ENCODE peak calls at places on chromosomes 12 and 14, in four cellular contexts. One of them, this sample, is unnamed.

GRCh38 chr12:21694660-21695059 is 37.0 kb upstream of the LDHB start:
- DNase-seq in psoas muscle: no peak
- DNase-seq in stimulated activated effector memory CD8-positive, alpha-beta T cell treated with anti-CD3 and anti-CD28 coated beads, Interleukin-12 subunit alpha, Interleukin-12 subunit beta, amount 100 ng/mL, for 72 hours: no peak
- DNase-seq in activated CD4-positive, alpha-beta T cell treated with anti-CD3 and anti-CD28 coated beads, Interleukin-2, amount 50 U/mL, for 24 hours: no peak
- DNase-seq in this sample: no peak

GRCh38 chr12:32309811-32310755 is 89.3 kb upstream of the FGD4 start:
- DNase-seq in psoas muscle: no peak
- DNase-seq in stimulated activated effector memory CD8-positive, alpha-beta T cell treated with anti-CD3 and anti-CD28 coated beads, Interleukin-12 subunit alpha, Interleukin-12 subunit beta, amount 100 ng/mL, for 72 hours: no peak
- DNase-seq in activated CD4-positive, alpha-beta T cell treated with anti-CD3 and anti-CD28 coated beads, Interleukin-2, amount 50 U/mL, for 24 hours: no peak
- DNase-seq in this sample: peak

GRCh38 chr14:53011053-53011462 is 60.2 kb upstream of the FERMT2 start:
- DNase-seq in psoas muscle: peak
- DNase-seq in stimulated activated effector memory CD8-positive, alpha-beta T cell treated with anti-CD3 and anti-CD28 coated beads, Interleukin-12 subunit alpha, Interleukin-12 subunit beta, amount 100 ng/mL, for 72 hours: no peak
- DNase-seq in activated CD4-positive, alpha-beta T cell treated with anti-CD3 and anti-CD28 coated beads, Interleukin-2, amount 50 U/mL, for 24 hours: no peak
- DNase-seq in this sample: no peak

GRCh38 chr14:54715244-54715643 is 148.3 kb downstream of the SAMD4A start:
- DNase-seq in psoas muscle: no peak
- DNase-seq in stimulated activated effector memory CD8-positive, alpha-beta T cell treated with anti-CD3 and anti-CD28 coated beads, Interleukin-12 subunit alpha, Interleukin-12 subunit beta, amount 100 ng/mL, for 72 hours: no peak
- DNase-seq in activated CD4-positive, alpha-beta T cell treated with anti-CD3 and anti-CD28 coated beads, Interleukin-2, amount 50 U/mL, for 24 hours: no peak
- DNase-seq in this sample: no peak

GRCh38 chr12:8989425-8989824 is at the start of gene KLRG1:
- DNase-seq in psoas muscle: no peak
- DNase-seq in stimulated activated effector memory CD8-positive, alpha-beta T cell treated with anti-CD3 and anti-CD28 coated beads, Interleukin-12 subunit alpha, Interleukin-12 subunit beta, amount 100 ng/mL, for 72 hours: no peak
- DNase-seq in activated CD4-positive, alpha-beta T cell treated with anti-CD3 and anti-CD28 coated beads, Interleukin-2, amount 50 U/mL, for 24 hours: no peak
- DNase-seq in this sample: no peak

GRCh38 chr12:68932123-68932700 is 759 bp downstream of the CPM start:
- DNase-seq in psoas muscle: no peak
- DNase-seq in stimulated activated effector memory CD8-positive, alpha-beta T cell treated with anti-CD3 and anti-CD28 coated beads, Interleukin-12 subunit alpha, Interleukin-12 subunit beta, amount 100 ng/mL, for 72 hours: no peak
- DNase-seq in activated CD4-positive, alpha-beta T cell treated with anti-CD3 and anti-CD28 coated beads, Interleukin-2, amount 50 U/mL, for 24 hours: no peak
- DNase-seq in this sample: no peak

GRCh38 chr14:29868000-29868399 is 59.6 kb downstream of the PRKD1 start:
- DNase-seq in psoas muscle: no peak
- DNase-seq in stimulated activated effector memory CD8-positive, alpha-beta T cell treated with anti-CD3 and anti-CD28 coated beads, Interleukin-12 subunit alpha, Interleukin-12 subunit beta, amount 100 ng/mL, for 72 hours: no peak
- DNase-seq in activated CD4-positive, alpha-beta T cell treated with anti-CD3 and anti-CD28 coated beads, Interleukin-2, amount 50 U/mL, for 24 hours: no peak
- DNase-seq in this sample: peak

GRCh38 chr12:75712223-75712622 is 200.8 kb upstream of the KRR1 start:
- DNase-seq in psoas muscle: no peak
- DNase-seq in stimulated activated effector memory CD8-positive, alpha-beta T cell treated with anti-CD3 and anti-CD28 coated beads, Interleukin-12 subunit alpha, Interleukin-12 subunit beta, amount 100 ng/mL, for 72 hours: no peak
- DNase-seq in activated CD4-positive, alpha-beta T cell treated with anti-CD3 and anti-CD28 coated beads, Interleukin-2, amount 50 U/mL, for 24 hours: no peak
- DNase-seq in this sample: no peak

GRCh38 chr12:6961278-6961694 is 9.2 kb downstream of the PHB2 start:
- DNase-seq in psoas muscle: peak
- DNase-seq in stimulated activated effector memory CD8-positive, alpha-beta T cell treated with anti-CD3 and anti-CD28 coated beads, Interleukin-12 subunit alpha, Interleukin-12 subunit beta, amount 100 ng/mL, for 72 hours: peak
- DNase-seq in activated CD4-positive, alpha-beta T cell treated with anti-CD3 and anti-CD28 coated beads, Interleukin-2, amount 50 U/mL, for 24 hours: peak
- DNase-seq in this sample: no peak

GRCh38 chr14:32933623-32933942 is 5.1 kb upstream of the NPAS3 start:
- DNase-seq in psoas muscle: no peak
- DNase-seq in stimulated activated effector memory CD8-positive, alpha-beta T cell treated with anti-CD3 and anti-CD28 coated beads, Interleukin-12 subunit alpha, Interleukin-12 subunit beta, amount 100 ng/mL, for 72 hours: no peak
- DNase-seq in activated CD4-positive, alpha-beta T cell treated with anti-CD3 and anti-CD28 coated beads, Interleukin-2, amount 50 U/mL, for 24 hours: no peak
- DNase-seq in this sample: peak

GRCh38 chr14:76314521-76314951 is 61.4 kb upstream of the ESRRB start:
- DNase-seq in psoas muscle: no peak
- DNase-seq in stimulated activated effector memory CD8-positive, alpha-beta T cell treated with anti-CD3 and anti-CD28 coated beads, Interleukin-12 subunit alpha, Interleukin-12 subunit beta, amount 100 ng/mL, for 72 hours: no peak
- DNase-seq in activated CD4-positive, alpha-beta T cell treated with anti-CD3 and anti-CD28 coated beads, Interleukin-2, amount 50 U/mL, for 24 hours: no peak
- DNase-seq in this sample: no peak

GRCh38 chr12:120421701-120422100 is 16.2 kb upstream of the COX6A1 start:
- DNase-seq in psoas muscle: no peak
- DNase-seq in stimulated activated effector memory CD8-positive, alpha-beta T cell treated with anti-CD3 and anti-CD28 coated beads, Interleukin-12 subunit alpha, Interleukin-12 subunit beta, amount 100 ng/mL, for 72 hours: no peak
- DNase-seq in activated CD4-positive, alpha-beta T cell treated with anti-CD3 and anti-CD28 coated beads, Interleukin-2, amount 50 U/mL, for 24 hours: no peak
- DNase-seq in this sample: no peak

GRCh38 chr14:103334644-103335603 is 887 bp downstream of the EIF5 start:
- DNase-seq in psoas muscle: peak
- DNase-seq in stimulated activated effector memory CD8-positive, alpha-beta T cell treated with anti-CD3 and anti-CD28 coated beads, Interleukin-12 subunit alpha, Interleukin-12 subunit beta, amount 100 ng/mL, for 72 hours: peak
- DNase-seq in activated CD4-positive, alpha-beta T cell treated with anti-CD3 and anti-CD28 coated beads, Interleukin-2, amount 50 U/mL, for 24 hours: peak
- DNase-seq in this sample: peak

GRCh38 chr12:96862326-96862725 is 44.7 kb upstream of the NEDD1 start:
- DNase-seq in psoas muscle: no peak
- DNase-seq in stimulated activated effector memory CD8-positive, alpha-beta T cell treated with anti-CD3 and anti-CD28 coated beads, Interleukin-12 subunit alpha, Interleukin-12 subunit beta, amount 100 ng/mL, for 72 hours: no peak
- DNase-seq in activated CD4-positive, alpha-beta T cell treated with anti-CD3 and anti-CD28 coated beads, Interleukin-2, amount 50 U/mL, for 24 hours: no peak
- DNase-seq in this sample: no peak

GRCh38 chr12:104457746-104458644 is 1.2 kb downstream of the CHST11 start:
- DNase-seq in psoas muscle: peak
- DNase-seq in stimulated activated effector memory CD8-positive, alpha-beta T cell treated with anti-CD3 and anti-CD28 coated beads, Interleukin-12 subunit alpha, Interleukin-12 subunit beta, amount 100 ng/mL, for 72 hours: peak
- DNase-seq in activated CD4-positive, alpha-beta T cell treated with anti-CD3 and anti-CD28 coated beads, Interleukin-2, amount 50 U/mL, for 24 hours: no peak
- DNase-seq in this sample: peak

GRCh38 chr14:54881235-54881760 is 21.3 kb downstream of the GCH1 start:
- DNase-seq in psoas muscle: no peak
- DNase-seq in stimulated activated effector memory CD8-positive, alpha-beta T cell treated with anti-CD3 and anti-CD28 coated beads, Interleukin-12 subunit alpha, Interleukin-12 subunit beta, amount 100 ng/mL, for 72 hours: no peak
- DNase-seq in activated CD4-positive, alpha-beta T cell treated with anti-CD3 and anti-CD28 coated beads, Interleukin-2, amount 50 U/mL, for 24 hours: peak
- DNase-seq in this sample: no peak

GRCh38 chr12:95553202-95553943 is 2.1 kb upstream of the USP44 start:
- DNase-seq in psoas muscle: no peak
- DNase-seq in stimulated activated effector memory CD8-positive, alpha-beta T cell treated with anti-CD3 and anti-CD28 coated beads, Interleukin-12 subunit alpha, Interleukin-12 subunit beta, amount 100 ng/mL, for 72 hours: no peak
- DNase-seq in activated CD4-positive, alpha-beta T cell treated with anti-CD3 and anti-CD28 coated beads, Interleukin-2, amount 50 U/mL, for 24 hours: no peak
- DNase-seq in this sample: no peak

GRCh38 chr12:92596388-92596787 is 106.4 kb upstream of the PLEKHG7 start:
- DNase-seq in psoas muscle: no peak
- DNase-seq in stimulated activated effector memory CD8-positive, alpha-beta T cell treated with anti-CD3 and anti-CD28 coated beads, Interleukin-12 subunit alpha, Interleukin-12 subunit beta, amount 100 ng/mL, for 72 hours: no peak
- DNase-seq in activated CD4-positive, alpha-beta T cell treated with anti-CD3 and anti-CD28 coated beads, Interleukin-2, amount 50 U/mL, for 24 hours: no peak
- DNase-seq in this sample: no peak

GRCh38 chr14:23569443-23570151 is 2.0 kb upstream of the AP1G2 start:
- DNase-seq in psoas muscle: no peak
- DNase-seq in stimulated activated effector memory CD8-positive, alpha-beta T cell treated with anti-CD3 and anti-CD28 coated beads, Interleukin-12 subunit alpha, Interleukin-12 subunit beta, amount 100 ng/mL, for 72 hours: no peak
- DNase-seq in activated CD4-positive, alpha-beta T cell treated with anti-CD3 and anti-CD28 coated beads, Interleukin-2, amount 50 U/mL, for 24 hours: no peak
- DNase-seq in this sample: no peak

GRCh38 chr12:80752464-80752863 is 35.8 kb downstream of the MYF5 start:
- DNase-seq in psoas muscle: no peak
- DNase-seq in stimulated activated effector memory CD8-positive, alpha-beta T cell treated with anti-CD3 and anti-CD28 coated beads, Interleukin-12 subunit alpha, Interleukin-12 subunit beta, amount 100 ng/mL, for 72 hours: no peak
- DNase-seq in activated CD4-positive, alpha-beta T cell treated with anti-CD3 and anti-CD28 coated beads, Interleukin-2, amount 50 U/mL, for 24 hours: no peak
- DNase-seq in this sample: no peak

GRCh38 chr14:93536945-93537344 is 106.2 kb downstream of the UNC79 start:
- DNase-seq in psoas muscle: no peak
- DNase-seq in stimulated activated effector memory CD8-positive, alpha-beta T cell treated with anti-CD3 and anti-CD28 coated beads, Interleukin-12 subunit alpha, Interleukin-12 subunit beta, amount 100 ng/mL, for 72 hours: no peak
- DNase-seq in activated CD4-positive, alpha-beta T cell treated with anti-CD3 and anti-CD28 coated beads, Interleukin-2, amount 50 U/mL, for 24 hours: no peak
- DNase-seq in this sample: no peak

GRCh38 chr12:105954891-105955607 is 183.7 kb downstream of the NUAK1 start:
- DNase-seq in psoas muscle: no peak
- DNase-seq in stimulated activated effector memory CD8-positive, alpha-beta T cell treated with anti-CD3 and anti-CD28 coated beads, Interleukin-12 subunit alpha, Interleukin-12 subunit beta, amount 100 ng/mL, for 72 hours: no peak
- DNase-seq in activated CD4-positive, alpha-beta T cell treated with anti-CD3 and anti-CD28 coated beads, Interleukin-2, amount 50 U/mL, for 24 hours: no peak
- DNase-seq in this sample: no peak

GRCh38 chr12:63790608-63790945 is 10.9 kb downstream of the RXYLT1 start:
- DNase-seq in psoas muscle: no peak
- DNase-seq in stimulated activated effector memory CD8-positive, alpha-beta T cell treated with anti-CD3 and anti-CD28 coated beads, Interleukin-12 subunit alpha, Interleukin-12 subunit beta, amount 100 ng/mL, for 72 hours: no peak
- DNase-seq in activated CD4-positive, alpha-beta T cell treated with anti-CD3 and anti-CD28 coated beads, Interleukin-2, amount 50 U/mL, for 24 hours: no peak
- DNase-seq in this sample: no peak

GRCh38 chr14:61797304-61797703 is 35.1 kb downstream of the SNAPC1 start:
- DNase-seq in psoas muscle: no peak
- DNase-seq in stimulated activated effector memory CD8-positive, alpha-beta T cell treated with anti-CD3 and anti-CD28 coated beads, Interleukin-12 subunit alpha, Interleukin-12 subunit beta, amount 100 ng/mL, for 72 hours: no peak
- DNase-seq in activated CD4-positive, alpha-beta T cell treated with anti-CD3 and anti-CD28 coated beads, Interleukin-2, amount 50 U/mL, for 24 hours: no peak
- DNase-seq in this sample: no peak

GRCh38 chr14:105503296-105503640 is 12.2 kb downstream of the TEDC1 start:
- DNase-seq in psoas muscle: peak
- DNase-seq in stimulated activated effector memory CD8-positive, alpha-beta T cell treated with anti-CD3 and anti-CD28 coated beads, Interleukin-12 subunit alpha, Interleukin-12 subunit beta, amount 100 ng/mL, for 72 hours: no peak
- DNase-seq in activated CD4-positive, alpha-beta T cell treated with anti-CD3 and anti-CD28 coated beads, Interleukin-2, amount 50 U/mL, for 24 hours: no peak
- DNase-seq in this sample: no peak

GRCh38 chr14:72594099-72594901 is 299.6 kb downstream of the DPF3 start:
- DNase-seq in psoas muscle: no peak
- DNase-seq in stimulated activated effector memory CD8-positive, alpha-beta T cell treated with anti-CD3 and anti-CD28 coated beads, Interleukin-12 subunit alpha, Interleukin-12 subunit beta, amount 100 ng/mL, for 72 hours: peak
- DNase-seq in activated CD4-positive, alpha-beta T cell treated with anti-CD3 and anti-CD28 coated beads, Interleukin-2, amount 50 U/mL, for 24 hours: peak
- DNase-seq in this sample: no peak

GRCh38 chr12:68828669-68829068 is 20.7 kb downstream of the MDM2 start:
- DNase-seq in psoas muscle: no peak
- DNase-seq in stimulated activated effector memory CD8-positive, alpha-beta T cell treated with anti-CD3 and anti-CD28 coated beads, Interleukin-12 subunit alpha, Interleukin-12 subunit beta, amount 100 ng/mL, for 72 hours: no peak
- DNase-seq in activated CD4-positive, alpha-beta T cell treated with anti-CD3 and anti-CD28 coated beads, Interleukin-2, amount 50 U/mL, for 24 hours: no peak
- DNase-seq in this sample: no peak

GRCh38 chr12:120115692-120116442 is 686 bp downstream of the RAB35 start:
- DNase-seq in psoas muscle: peak
- DNase-seq in stimulated activated effector memory CD8-positive, alpha-beta T cell treated with anti-CD3 and anti-CD28 coated beads, Interleukin-12 subunit alpha, Interleukin-12 subunit beta, amount 100 ng/mL, for 72 hours: peak
- DNase-seq in activated CD4-positive, alpha-beta T cell treated with anti-CD3 and anti-CD28 coated beads, Interleukin-2, amount 50 U/mL, for 24 hours: no peak
- DNase-seq in this sample: peak